ENCODE peak calls at places on chromosomes 2 and 18, in nine cellular contexts. Y, V, N, P, F, T, B, W and L are unnamed samples. For H3K4me1, the result is how much of the 10 kb centered on the place peaks cover.

GRCh38 chr2:38246105-38246504 is 131.0 kb downstream of the ATL2 start:
- DNase-seq in Y (no peak), V (no peak), N (no peak), P (no peak), F (no peak), T (no peak), B (no peak), W (no peak), L (no peak)

GRCh38 chr2:215862211-215862610 is 151.1 kb downstream of the MREG start:
- DNase-seq in Y (no peak), V (no peak), N (no peak), P (no peak), F (peak), T (no peak), B (no peak), W (no peak), L (no peak)

GRCh38 chr18:11407900-11408299 is 201.5 kb upstream of the SLC35G4 start:
- DNase-seq in Y (no peak), V (no peak), N (no peak), P (no peak), F (peak), T (no peak), B (no peak), W (no peak), L (no peak)

GRCh38 chr2:173578404-173579092 is 223.9 kb downstream of the CDCA7 start:
- DNase-seq in Y (no peak), V (no peak), N (no peak), P (no peak), F (no peak), T (no peak), B (no peak), W (no peak), L (no peak)

GRCh38 chr2:97714084-97714949 is 941 bp downstream of the ZAP70 start:
- DNase-seq in Y (no peak), V (no peak), N (no peak), P (peak), F (no peak), T (no peak), B (no peak), W (peak), L (no peak)

GRCh38 chr2:167729911-167730310 is 517.5 kb downstream of the STK39 start:
- DNase-seq in Y (no peak), V (no peak), N (no peak), P (no peak), F (no peak), T (no peak), B (no peak), W (no peak), L (no peak)

GRCh38 chr2:212465456-212465855 is 73.1 kb downstream of the ERBB4 start:
- DNase-seq in Y (no peak), V (no peak), N (no peak), P (no peak), F (no peak), T (no peak), B (no peak), W (no peak), L (no peak)

GRCh38 chr2:239226677-239227076 is 174.1 kb downstream of the HDAC4 start:
- DNase-seq in Y (no peak), V (no peak), N (no peak), P (no peak), F (no peak), T (no peak), B (no peak), W (no peak), L (no peak)

GRCh38 chr2:191189112-191189635 is 38.4 kb upstream of the STAT4 start:
- DNase-seq in Y (no peak), V (no peak), N (no peak), P (no peak), F (no peak), T (no peak), B (no peak), W (no peak), L (no peak)

GRCh38 chr18:79519751-79520472 is 124.2 kb downstream of the NFATC1 start:
- DNase-seq in Y (no peak), V (no peak), N (no peak), P (peak), F (peak), T (peak), B (peak), W (peak), L (no peak)

GRCh38 chr18:44229693-44230108 is 451.0 kb upstream of the SETBP1 start:
- DNase-seq in Y (peak), V (no peak), N (peak), P (no peak), F (peak), T (peak), B (no peak), W (no peak), L (peak)

GRCh38 chr2:156589381-156590079 is 153.4 kb downstream of the GPD2 start:
- DNase-seq in Y (peak), V (no peak), N (peak), P (peak), F (peak), T (peak), B (no peak), W (peak), L (peak)

GRCh38 chr18:25843791-25844190 is 246.6 kb downstream of the SS18 start:
- DNase-seq in Y (no peak), V (no peak), N (no peak), P (peak), F (no peak), T (no peak), B (no peak), W (peak), L (no peak)

GRCh38 chr2:26274058-26274613 is 29.4 kb downstream of the HADHB start:
- DNase-seq in Y (peak), V (no peak), N (peak), P (no peak), F (peak), T (no peak), B (no peak), W (no peak), L (peak)

GRCh38 chr2:3481011-3481400 is 38.3 kb downstream of the ADI1 start:
- DNase-seq in Y (no peak), V (no peak), N (no peak), P (no peak), F (no peak), T (no peak), B (no peak), W (no peak), L (no peak)

GRCh38 chr2:74690571-74690970 is 36.5 kb downstream of the SEMA4F start:
- DNase-seq in Y (no peak), V (peak), N (peak), P (peak), F (peak), T (peak), B (no peak), W (peak), L (no peak)

GRCh38 chr2:96764253-96764637 is 3.5 kb downstream of the CNNM4 start:
- DNase-seq in Y (peak), V (no peak), N (peak), P (peak), F (no peak), T (peak), B (no peak), W (no peak), L (no peak)

GRCh38 chr2:43519711-43520221 is 76.1 kb downstream of the THADA start:
- DNase-seq in Y (no peak), V (no peak), N (peak), P (no peak), F (peak), T (no peak), B (peak), W (no peak), L (no peak)

GRCh38 chr2:178700922-178701342 is 106.3 kb downstream of the TTN start:
- DNase-seq in Y (no peak), V (peak), N (no peak), P (peak), F (peak), T (peak), B (no peak), W (peak), L (no peak)

GRCh38 chr2:202434472-202434871 is 58.3 kb downstream of the BMPR2 start:
- DNase-seq in Y (no peak), V (no peak), N (no peak), P (no peak), F (no peak), T (no peak), B (no peak), W (no peak), L (no peak)

GRCh38 chr2:53787255-53787910 is 539 bp downstream of the ERLEC1 start:
- DNase-seq in Y (no peak), V (no peak), N (no peak), P (peak), F (no peak), T (peak), B (no peak), W (no peak), L (no peak)

GRCh38 chr2:1824202-1824905 is 80.0 kb upstream of the PXDN start:
- DNase-seq in Y (peak), V (no peak), N (no peak), P (no peak), F (peak), T (no peak), B (no peak), W (no peak), L (no peak)

GRCh38 chr2:31234690-31235503 is 945 bp downstream of the EHD3 start:
- DNase-seq in Y (no peak), V (no peak), N (no peak), P (no peak), F (no peak), T (no peak), B (peak), W (no peak), L (no peak)

GRCh38 chr2:153416071-153416470 is 62.5 kb downstream of the RPRM start:
- DNase-seq in Y (no peak), V (no peak), N (no peak), P (no peak), F (no peak), T (no peak), B (no peak), W (no peak), L (no peak)

DNA sequence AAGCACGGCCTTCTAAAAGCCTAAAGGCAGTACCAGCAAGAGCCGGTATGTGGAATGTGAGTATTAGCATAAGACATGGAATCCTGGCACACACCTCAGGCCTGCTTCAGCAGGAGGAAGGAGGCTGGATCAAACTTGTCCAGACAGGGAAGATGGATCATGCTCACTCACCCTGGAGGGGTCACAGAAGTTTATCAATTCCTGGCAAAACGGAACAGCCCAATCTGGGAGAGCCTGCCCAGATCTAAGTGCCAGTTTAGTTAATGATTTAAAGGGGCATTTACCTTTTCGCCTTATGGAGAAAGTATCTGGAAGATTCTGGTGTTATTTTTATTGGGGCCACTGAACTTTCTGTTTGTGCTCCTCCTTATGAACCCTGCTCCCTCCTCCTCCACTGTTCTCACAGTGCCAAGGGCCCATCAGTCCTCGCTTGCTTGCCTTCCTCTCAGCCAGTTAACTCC is 58.3 kb upstream of the NFE2L2 start:
- DNase-seq in Y (peak), V (no peak), N (peak), P (no peak), F (no peak), T (no peak), B (no peak), W (no peak), L (no peak)
- H3K4me1 ChIP-seq in Y (under half), V (under half), N (under half), P (under half), F (under half), T (under half), B (under half), W (under half), L (under half)

DNA sequence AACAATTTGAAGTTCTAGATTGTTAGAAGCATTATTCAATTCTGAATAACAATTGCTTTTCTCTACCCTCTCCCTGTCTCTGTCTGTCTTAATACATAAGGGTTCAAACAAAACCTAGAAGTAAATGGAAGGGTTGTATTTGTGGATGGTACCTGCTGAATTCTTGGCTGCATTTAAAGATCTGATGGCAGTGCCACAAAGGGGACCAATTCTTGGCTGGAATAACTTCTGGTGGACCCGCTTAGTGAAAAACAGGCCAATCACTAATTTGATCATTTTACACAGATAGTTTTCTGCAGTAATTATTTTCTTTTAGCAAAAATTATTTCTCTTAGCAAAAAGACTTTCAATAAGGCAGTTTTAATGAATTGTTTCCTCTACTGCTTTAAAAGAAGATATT is 353.5 kb downstream of the MYCN start:
- DNase-seq in Y (no peak), V (no peak), N (no peak), P (no peak), F (no peak), T (no peak), B (no peak), W (no peak), L (no peak)
- H3K4me1 ChIP-seq in Y (under half), V (under half), N (under half), P (under half), F (under half), T (under half), B (under half), W (under half), L (under half)

GRCh38 chr2:231174211-231174651 is 24.2 kb upstream of the ARMC9 start:
- DNase-seq in Y (no peak), V (no peak), N (no peak), P (no peak), F (no peak), T (no peak), B (no peak), W (no peak), L (no peak)
- H3K4me1 ChIP-seq in Y (under half), V (under half), N (under half), P (under half), F (under half), T (under half), B (under half), W (under half), L (under half)

GRCh38 chr2:217897816-217898806 is 104.7 kb downstream of the TNS1 start:
- DNase-seq in Y (no peak), V (no peak), N (peak), P (no peak), F (no peak), T (no peak), B (no peak), W (no peak), L (peak)
- H3K4me1 ChIP-seq in Y (under half), V (under half), N (half or more), P (under half), F (under half), T (under half), B (under half), W (under half), L (under half)

GRCh38 chr2:113175736-113176695 is 2.2 kb downstream of the PSD4 start:
- DNase-seq in Y (peak), V (no peak), N (peak), P (peak), F (no peak), T (no peak), B (no peak), W (peak), L (no peak)

GRCh38 chr2:113173563-113174368 is at the start of gene PSD4:
- DNase-seq in Y (peak), V (no peak), N (peak), P (peak), F (no peak), T (no peak), B (no peak), W (peak), L (no peak)

GRCh38 chr2:113174369-113174735 is 581 bp downstream of the PSD4 start:
- DNase-seq in Y (no peak), V (no peak), N (no peak), P (peak), F (no peak), T (no peak), B (no peak), W (no peak), L (no peak)

GRCh38 chr2:113176696-113177355 is 3.1 kb downstream of the PSD4 start:
- DNase-seq in Y (no peak), V (no peak), N (peak), P (no peak), F (no peak), T (no peak), B (no peak), W (no peak), L (no peak)

DNA sequence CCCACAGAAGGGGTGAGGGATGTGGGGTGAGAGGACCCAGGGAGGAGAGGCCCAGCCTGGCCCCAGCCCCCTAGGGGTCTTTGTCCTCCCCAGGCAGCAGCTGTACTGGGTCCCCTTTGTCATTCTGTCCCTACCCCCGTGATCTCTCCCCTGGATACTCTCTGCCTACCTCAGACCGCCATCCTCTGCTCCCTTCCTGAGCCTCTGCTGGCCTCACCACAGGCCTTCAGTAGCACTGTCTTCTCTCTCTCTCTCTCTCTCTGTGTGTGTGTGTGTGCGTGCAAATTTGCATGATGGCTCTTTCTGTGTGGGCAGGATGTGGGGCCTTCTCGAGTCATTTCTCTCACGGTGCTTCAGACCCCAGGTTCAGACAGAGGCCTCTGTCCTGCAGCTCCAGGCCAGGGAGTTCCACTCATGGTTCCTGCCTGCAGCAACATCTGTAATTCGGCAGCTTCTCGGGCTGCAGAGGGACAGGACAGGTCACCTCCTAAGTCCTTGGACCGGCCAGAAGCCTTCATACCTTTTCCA is 1.4 kb downstream of the PSD4 start:
- DNase-seq in Y (peak), V (no peak), N (peak), P (peak), F (no peak), T (no peak), B (no peak), W (peak), L (no peak)
- H3K4me1 ChIP-seq in Y (under half), V (under half), N (under half), P (under half), F (under half), T (under half), B (under half), W (half or more), L (under half)

DNA sequence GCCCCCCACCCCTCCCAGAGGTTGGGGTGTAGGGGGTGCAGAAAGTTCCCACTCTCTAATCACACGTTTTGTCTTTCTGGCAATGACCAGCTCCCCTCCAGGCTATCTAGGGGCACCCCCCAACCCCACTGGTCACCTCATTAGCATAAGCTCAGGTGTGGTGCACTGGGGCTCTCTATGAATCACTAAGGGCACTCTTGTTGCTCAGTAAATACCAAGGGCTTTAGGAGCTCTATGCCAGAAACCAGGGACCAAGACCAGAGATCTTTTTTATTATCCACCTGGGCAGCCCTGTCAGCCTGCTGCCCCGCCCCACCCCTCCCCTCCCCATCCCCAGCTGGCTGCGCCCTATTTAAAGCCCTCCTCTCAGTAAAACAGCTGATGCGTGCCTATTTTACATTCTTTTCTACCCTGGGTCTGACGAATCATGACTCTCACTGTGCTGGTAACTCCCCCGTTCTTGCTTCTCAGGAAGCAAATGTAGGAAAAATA is 24.3 kb downstream of the NCK2 start:
- DNase-seq in Y (no peak), V (no peak), N (no peak), P (peak), F (no peak), T (no peak), B (no peak), W (no peak), L (no peak)
- H3K4me1 ChIP-seq in Y (under half), V (under half), N (under half), P (under half), F (under half), T (under half), B (under half), W (half or more), L (under half)

DNA sequence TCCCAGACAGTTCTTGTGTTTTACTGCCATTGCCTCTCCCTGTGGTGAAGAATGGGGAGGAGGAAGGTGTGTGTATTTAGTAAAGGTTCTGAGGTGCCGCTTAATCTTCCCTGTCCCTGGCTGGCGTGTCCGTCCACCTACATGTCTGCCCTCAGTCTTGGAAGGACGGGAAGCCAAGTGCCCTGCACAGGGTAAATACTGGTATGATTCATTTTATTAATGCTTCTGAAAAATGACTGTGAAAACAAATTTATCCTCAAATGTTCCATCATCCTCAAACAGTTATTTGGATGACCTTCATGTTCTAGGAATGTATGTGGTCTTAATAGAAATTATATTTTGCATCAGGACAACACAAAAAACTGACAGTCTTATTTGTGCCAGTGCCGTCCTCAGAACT is 6.6 kb downstream of the EPAS1 start:
- DNase-seq in Y (no peak), V (no peak), N (no peak), P (no peak), F (no peak), T (no peak), B (no peak), W (no peak), L (no peak)
- H3K4me1 ChIP-seq in Y (half or more), V (under half), N (under half), P (under half), F (under half), T (under half), B (under half), W (under half), L (under half)

DNA sequence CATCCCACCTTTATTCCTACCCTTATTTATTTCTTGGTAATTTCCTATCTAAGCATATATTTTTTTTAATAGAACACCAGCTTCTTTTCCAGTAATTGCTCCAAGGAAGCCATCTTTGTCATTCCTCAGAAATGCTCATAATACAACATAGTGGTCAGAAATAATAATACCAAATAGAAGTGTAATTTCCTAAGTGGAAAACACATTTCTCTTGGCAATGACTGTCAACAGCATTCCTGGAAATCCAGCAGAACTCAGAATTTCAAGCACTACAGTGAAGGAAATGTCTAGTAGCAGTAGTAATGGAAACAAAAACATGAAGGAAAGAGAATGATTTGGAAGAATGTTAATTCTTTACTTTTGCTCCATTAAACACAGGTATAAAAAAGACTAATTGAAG is 56.6 kb downstream of the GDF7 start:
- DNase-seq in Y (no peak), V (no peak), N (no peak), P (no peak), F (no peak), T (no peak), B (no peak), W (no peak), L (no peak)
- H3K4me1 ChIP-seq in Y (under half), V (under half), N (under half), P (under half), F (under half), T (under half), B (under half), W (under half), L (under half)